ENCODE peak calls at places on chromosomes 4 and X, in five cellular contexts. S, I, Q, P and F are unnamed samples.

GRCh38 chrX:22135994-22136684 is 104.0 kb downstream of the PHEX start:
- DNase-seq in S (peak; percentile 43), I (peak; percentile 80), Q (no peak), P (peak; percentile 84), F (peak; percentile 43)

GRCh38 chr4:149498246-149498645 is 317.4 kb downstream of the IQCM start:
- DNase-seq in S (no peak), I (no peak), Q (no peak), P (no peak), F (no peak)

GRCh38 chrX:45788315-45788714 is 587.6 kb upstream of the DIPK2B start:
- DNase-seq in S (no peak), I (no peak), Q (no peak), P (no peak), F (no peak)

GRCh38 chrX:9320940-9321339 is 143.9 kb upstream of the TBL1X start:
- DNase-seq in S (no peak), I (no peak), Q (no peak), P (peak; percentile 34), F (no peak)

GRCh38 chr4:174357321-174357720 is 73.6 kb downstream of the CEP44 start:
- DNase-seq in S (no peak), I (no peak), Q (no peak), P (no peak), F (no peak)

GRCh38 chr4:73902038-73902637 is 32.9 kb downstream of the CXCL1 start:
- DNase-seq in S (no peak), I (no peak), Q (no peak), P (no peak), F (no peak)

GRCh38 chr4:94870151-94870550 is 112.4 kb downstream of the BMPR1B start:
- DNase-seq in S (no peak), I (no peak), Q (no peak), P (no peak), F (no peak)

GRCh38 chrX:38221391-38221929 is 789 bp upstream of the SRPX start:
- DNase-seq in S (no peak), I (no peak), Q (no peak), P (peak; percentile 40), F (no peak)

GRCh38 chr4:38955957-38956356 is 76.3 kb downstream of the TMEM156 start:
- DNase-seq in S (no peak), I (no peak), Q (no peak), P (no peak), F (no peak)

DNA sequence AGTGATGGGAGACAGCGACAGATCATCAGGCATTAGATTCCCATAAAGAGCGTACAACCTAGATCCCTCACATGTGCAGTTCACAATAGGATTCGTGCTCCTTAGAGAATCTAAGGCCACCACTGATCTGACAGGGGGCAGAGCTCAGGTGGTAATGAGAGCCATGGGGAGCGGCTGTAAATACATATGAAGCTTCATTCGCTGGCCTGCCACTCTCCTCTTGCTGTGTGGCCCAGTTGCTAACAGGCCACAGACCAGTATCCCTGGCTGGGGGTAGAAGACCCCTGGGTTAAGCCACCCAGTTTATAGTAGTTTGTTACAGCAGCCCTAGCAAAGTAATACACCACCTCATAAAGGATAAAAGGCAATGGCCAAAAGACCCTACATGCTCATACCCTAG is 30.3 kb downstream of the APBB2 start:
- DNase-seq in S (no peak), I (no peak), Q (no peak), P (no peak), F (no peak)
- H3K4me3 ChIP-seq in S (no peak overlapping the region), I (no peak overlapping the region), Q (no peak overlapping the region), P (no peak overlapping the region), F (no peak overlapping the region)

GRCh38 chrX:49166914-49167739 is 4.6 kb downstream of the MAGIX start:
- DNase-seq in S (peak; percentile 62), I (peak; percentile 65), Q (peak; percentile 91), P (peak; percentile 85), F (peak; percentile 54)

GRCh38 chrX:49164589-49165360 is 2.2 kb downstream of the MAGIX start:
- DNase-seq in S (no peak), I (no peak), Q (peak; percentile 78), P (no peak), F (no peak)

GRCh38 chrX:49163555-49164419 is 1.2 kb downstream of the MAGIX start:
- DNase-seq in S (peak; percentile 90), I (peak; percentile 91), Q (peak; percentile 96), P (peak; percentile 85), F (peak; percentile 29)

GRCh38 chrX:49165901-49166881 is 3.6 kb downstream of the MAGIX start:
- DNase-seq in S (peak; percentile 87), I (peak; percentile 87), Q (peak; percentile 94), P (peak; percentile 79), F (peak; percentile 28)

DNA sequence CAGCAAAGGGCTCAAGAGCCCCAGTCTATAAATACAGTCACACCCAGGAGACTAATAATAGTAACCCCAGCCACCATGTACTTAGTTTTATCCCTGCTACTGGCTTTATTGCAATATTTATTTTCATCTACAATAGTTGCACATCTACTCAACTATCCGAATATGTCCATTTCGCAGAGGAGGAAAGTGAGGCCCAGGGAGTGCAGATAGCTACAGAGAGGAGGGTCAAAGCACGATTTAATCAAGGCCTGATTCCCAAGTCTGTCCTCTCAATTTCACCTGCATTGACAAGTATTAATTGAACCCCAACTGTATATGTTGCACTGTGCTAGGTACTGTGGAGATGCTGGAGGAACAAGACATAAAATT is 4.0 kb upstream of the PLP2 start:
- DNase-seq in S (no peak), I (no peak), Q (no peak), P (no peak), F (no peak)
- H3K4me3 ChIP-seq in S (peak overlapping the region; percentile 51), I (peak overlapping the region; percentile 62), Q (no peak overlapping the region), P (peak overlapping the region; percentile 44), F (peak overlapping the region; percentile 36)

GRCh38 chr4:169971456-169972015 is 54.7 kb downstream of the MFAP3L start:
- DNase-seq in S (no peak), I (no peak), Q (no peak), P (no peak), F (no peak)

GRCh38 chr4:169963998-169964397 is 62.2 kb downstream of the MFAP3L start:
- DNase-seq in S (no peak), I (no peak), Q (no peak), P (no peak), F (no peak)

GRCh38 chr4:169968999-169969398 is 57.2 kb downstream of the MFAP3L start:
- DNase-seq in S (no peak), I (no peak), Q (no peak), P (no peak), F (no peak)
- H3K4me3 ChIP-seq in S (no peak overlapping the region), I (no peak overlapping the region), Q (no peak overlapping the region), P (no peak overlapping the region), F (no peak overlapping the region)

GRCh38 chrX:72057844-72058243 is 73.9 kb downstream of the RTL5 start:
- DNase-seq in S (no peak), I (no peak), Q (no peak), P (no peak), F (no peak)

GRCh38 chrX:72057331-72057730 is 74.4 kb downstream of the RTL5 start:
- DNase-seq in S (no peak), I (no peak), Q (no peak), P (no peak), F (no peak)

GRCh38 chrX:72052415-72053090 is 79.2 kb downstream of the RTL5 start:
- DNase-seq in S (no peak), I (peak; percentile 17), Q (no peak), P (no peak), F (no peak)

GRCh38 chrX:72053508-72053907 is 78.2 kb downstream of the RTL5 start:
- DNase-seq in S (no peak), I (peak; percentile 32), Q (no peak), P (no peak), F (no peak)

DNA sequence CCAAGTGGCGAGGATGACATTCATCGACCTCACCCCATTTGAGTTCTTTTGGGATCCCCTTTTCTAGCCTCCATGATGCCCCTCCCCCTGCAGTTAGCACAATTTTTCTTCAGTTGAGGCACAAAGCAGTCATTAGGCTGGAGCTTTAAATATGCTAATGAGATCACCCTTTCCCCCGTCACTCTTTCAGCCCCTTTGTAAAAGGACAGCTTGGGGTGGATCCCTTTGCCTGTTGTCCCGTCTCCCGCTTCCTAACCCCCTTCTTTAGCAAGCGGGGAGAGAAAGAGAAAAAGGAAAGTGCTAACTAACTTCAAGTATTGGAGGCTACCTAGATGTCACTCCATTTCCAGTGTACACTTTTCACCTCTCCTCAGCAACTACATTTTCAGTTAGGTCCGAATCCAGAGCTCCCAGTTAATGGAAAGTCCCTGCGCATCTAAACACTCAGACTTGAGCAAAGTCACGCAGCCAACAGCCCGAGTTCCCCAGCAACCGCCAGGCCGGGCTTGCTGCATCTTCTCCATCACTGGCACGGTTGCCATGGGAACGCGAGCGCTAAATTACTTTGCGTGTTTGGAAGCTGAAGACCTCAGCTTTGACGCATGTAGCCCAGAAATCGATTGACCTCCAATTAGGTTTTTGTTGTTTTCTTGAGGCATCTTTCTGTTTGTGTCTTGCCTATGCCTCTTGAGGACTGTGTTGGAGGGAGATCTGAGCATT is 76.8 kb downstream of the RTL5 start:
- DNase-seq in S (no peak), I (no peak), Q (no peak), P (no peak), F (no peak)
- H3K4me3 ChIP-seq in S (no peak overlapping the region), I (no peak overlapping the region), Q (no peak overlapping the region), P (no peak overlapping the region), F (no peak overlapping the region)

GRCh38 chrX:63751481-63751880 is 33.5 kb downstream of the ARHGEF9 start:
- DNase-seq in S (no peak), I (no peak), Q (no peak), P (no peak), F (no peak)

GRCh38 chrX:63754141-63754859 is 30.7 kb downstream of the ARHGEF9 start:
- DNase-seq in S (peak; percentile 44), I (peak; percentile 69), Q (no peak), P (peak; percentile 16), F (no peak)

GRCh38 chrX:63750846-63751245 is 34.2 kb downstream of the ARHGEF9 start:
- DNase-seq in S (no peak), I (no peak), Q (no peak), P (no peak), F (no peak)

GRCh38 chrX:63754860-63755579 is 30.0 kb downstream of the ARHGEF9 start:
- DNase-seq in S (peak; percentile 96), I (peak; percentile 94), Q (peak; percentile 96), P (peak; percentile 94), F (peak; percentile 82)

GRCh38 chrX:63755892-63756291 is 29.1 kb downstream of the ARHGEF9 start:
- DNase-seq in S (peak; percentile 57), I (no peak), Q (no peak), P (no peak), F (no peak)
- H3K4me3 ChIP-seq in S (peak overlapping the region; percentile 86), I (peak overlapping the region; percentile 84), Q (no peak overlapping the region), P (no peak overlapping the region), F (no peak overlapping the region)

GRCh38 chr4:155906554-155907247 is 3.2 kb downstream of the TDO2 start:
- DNase-seq in S (no peak), I (no peak), Q (no peak), P (peak; percentile 100), F (peak; percentile 100)
- H3K4me3 ChIP-seq in S (no peak overlapping the region), I (no peak overlapping the region), Q (no peak overlapping the region), P (no peak overlapping the region), F (no peak overlapping the region)

GRCh38 chrX:131572372-131573014 is 28.6 kb downstream of the OR13H1 start:
- DNase-seq in S (no peak), I (no peak), Q (no peak), P (peak; percentile 41), F (no peak)

GRCh38 chrX:131577999-131578734 is 34.3 kb downstream of the OR13H1 start:
- DNase-seq in S (no peak), I (no peak), Q (no peak), P (no peak), F (no peak)

DNA sequence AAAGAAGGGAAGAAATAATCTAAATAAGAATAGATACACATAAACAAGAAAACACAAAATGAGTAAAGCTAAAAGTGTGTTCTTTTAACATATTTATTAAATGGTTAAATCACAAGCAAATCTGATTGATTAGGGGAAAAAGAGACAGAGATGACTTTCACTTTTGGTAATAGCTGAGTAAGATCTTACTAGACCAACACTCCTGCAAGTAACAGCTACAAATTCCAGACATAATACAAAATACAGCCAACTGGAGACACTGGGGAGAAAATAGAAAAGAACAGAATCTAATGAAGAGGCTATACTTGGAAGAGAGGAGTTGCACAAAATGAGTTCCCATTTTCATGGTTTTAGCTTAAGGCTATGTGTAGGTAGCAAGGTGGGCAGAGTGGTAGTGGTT is 33.6 kb downstream of the OR13H1 start:
- DNase-seq in S (no peak), I (no peak), Q (no peak), P (no peak), F (no peak)
- H3K4me3 ChIP-seq in S (no peak overlapping the region), I (no peak overlapping the region), Q (no peak overlapping the region), P (no peak overlapping the region), F (no peak overlapping the region)